ENCODE peak calls at places on chromosomes 13 and 19, in five cellular contexts. G, Y, B, H and N are unnamed samples.

GRCh38 chr19:19006213-19006612 is 27.1 kb downstream of the SUGP2 start:
- DNase-seq in B (no peak), G (no peak), H (no peak), Y (no peak), N (no peak)

GRCh38 chr13:57345526-57345925 is 178.5 kb downstream of the PRR20E start:
- DNase-seq in G (no peak), Y (no peak), H (no peak), B (no peak), N (no peak)

GRCh38 chr19:48739835-48740704 is at the start of gene RASIP1:
- DNase-seq in G (no peak), Y (no peak), B (no peak), H (no peak), N (no peak)

GRCh38 chr13:30477346-30478235 is 11.9 kb upstream of the HMGB1 start:
- DNase-seq in B (no peak), H (no peak), Y (no peak), G (no peak), N (no peak)

GRCh38 chr13:113879017-113879416 is 15.1 kb upstream of the GAS6 start:
- DNase-seq in Y (no peak), G (no peak), H (no peak), B (no peak), N (no peak)

GRCh38 chr19:12757544-12758274 is 6.1 kb downstream of the BEST2 start:
- DNase-seq in G (peak), H (peak), Y (no peak), B (peak), N (peak)

GRCh38 chr19:47824396-47824795 is 2.7 kb downstream of the CRX start:
- DNase-seq in B (no peak), H (no peak), Y (no peak), G (no peak), N (no peak)

GRCh38 chr19:56069642-56070041 is 51.5 kb downstream of the ZNF787 start:
- DNase-seq in G (no peak), Y (no peak), H (no peak), B (no peak), N (no peak)

GRCh38 chr19:1183543-1184172 is 9.6 kb upstream of the SBNO2 start:
- DNase-seq in Y (peak), G (peak), H (no peak), B (peak), N (peak)

GRCh38 chr19:55493052-55493649 is 4.9 kb downstream of the SSC5D start:
- DNase-seq in B (no peak), Y (no peak), G (no peak), H (no peak), N (no peak)

GRCh38 chr19:6730941-6731670 is 6.3 kb downstream of the GPR108 start:
- DNase-seq in B (no peak), H (no peak), Y (no peak), G (peak), N (no peak)

GRCh38 chr13:43232866-43233265 is 209.5 kb downstream of the DNAJC15 start:
- DNase-seq in Y (no peak), B (no peak), H (no peak), G (no peak), N (no peak)

GRCh38 chr13:48873081-48873480 is 102.6 kb upstream of the FNDC3A start:
- DNase-seq in B (no peak), H (no peak), G (no peak), Y (no peak), N (no peak)

GRCh38 chr13:32153056-32153455 is 121.5 kb downstream of the FRY start:
- DNase-seq in H (no peak), Y (no peak), G (no peak), B (no peak), N (no peak)

GRCh38 chr13:21871302-21871862 is 200.5 kb downstream of the FGF9 start:
- DNase-seq in B (no peak), G (no peak), H (no peak), Y (no peak), N (peak)

GRCh38 chr13:72643339-72643989 is 84.0 kb downstream of the MZT1 start:
- DNase-seq in G (peak), H (peak), B (peak), Y (no peak), N (peak)

GRCh38 chr13:112961457-112962369 is 7.3 kb upstream of the MCF2L start:
- DNase-seq in H (no peak), B (no peak), G (no peak), Y (no peak), N (no peak)

GRCh38 chr13:113763254-113763653 is 4.2 kb downstream of the TMEM255B start:
- DNase-seq in G (no peak), Y (no peak), B (no peak), H (no peak), N (no peak)

GRCh38 chr13:113854238-113855011 is 9.5 kb downstream of the GAS6 start:
- DNase-seq in Y (no peak), H (no peak), B (no peak), G (no peak), N (no peak)

GRCh38 chr19:17692566-17692965 is 4.4 kb upstream of the UNC13A start:
- DNase-seq in B (no peak), Y (no peak), H (no peak), G (no peak), N (no peak)

GRCh38 chr13:92843549-92843948 is 383.1 kb upstream of the GPC6 start:
- DNase-seq in G (no peak), H (no peak), Y (no peak), B (no peak), N (no peak)

GRCh38 chr13:31160857-31161582 is 684 bp downstream of the HSPH1 start:
- DNase-seq in Y (peak), B (no peak), G (peak), H (peak), N (peak)

GRCh38 chr19:3618144-3618810 is 8.3 kb downstream of the CACTIN start:
- DNase-seq in G (peak), B (no peak), H (peak), Y (peak), N (no peak)
- TF ChIP-seq ZBTB33 in G (no peak), B (no peak), H (peak), Y (no peak), N (no peak)

DNA sequence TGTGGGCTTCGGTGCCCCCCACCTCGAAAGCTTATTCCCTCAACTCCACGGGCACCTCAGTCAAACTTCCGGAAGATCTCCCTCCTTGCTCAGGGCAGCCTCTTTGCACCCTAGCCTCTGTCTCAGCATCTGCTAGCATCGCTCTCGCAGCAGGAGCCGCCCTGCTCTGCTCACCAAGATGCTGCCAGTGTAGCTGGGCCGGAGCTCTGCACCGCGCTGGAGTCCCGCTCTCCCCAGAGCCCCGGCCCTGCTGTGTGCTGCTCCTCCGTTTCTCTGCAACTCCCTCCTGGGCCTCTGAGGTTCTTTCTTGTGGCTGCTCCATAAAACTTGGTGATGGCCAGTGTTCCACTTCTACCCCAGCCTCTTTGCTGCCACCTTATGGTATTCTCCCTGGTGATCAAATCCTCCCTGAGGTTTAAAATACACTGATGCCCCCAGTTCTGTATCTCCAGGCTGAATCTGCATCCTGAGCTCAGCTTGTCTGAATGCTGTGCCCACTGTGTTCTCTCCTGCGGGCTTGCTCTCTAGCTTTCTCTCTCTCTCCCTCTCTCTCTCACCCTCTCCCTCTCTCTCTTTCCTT is 198.0 kb downstream of the UQCRFS1 start:
- DNase-seq in B (no peak), H (no peak), Y (no peak), G (no peak), N (no peak)
- TF ChIP-seq ZBTB33 in B (no peak), H (no peak), Y (no peak), G (no peak), N (no peak)

DNA sequence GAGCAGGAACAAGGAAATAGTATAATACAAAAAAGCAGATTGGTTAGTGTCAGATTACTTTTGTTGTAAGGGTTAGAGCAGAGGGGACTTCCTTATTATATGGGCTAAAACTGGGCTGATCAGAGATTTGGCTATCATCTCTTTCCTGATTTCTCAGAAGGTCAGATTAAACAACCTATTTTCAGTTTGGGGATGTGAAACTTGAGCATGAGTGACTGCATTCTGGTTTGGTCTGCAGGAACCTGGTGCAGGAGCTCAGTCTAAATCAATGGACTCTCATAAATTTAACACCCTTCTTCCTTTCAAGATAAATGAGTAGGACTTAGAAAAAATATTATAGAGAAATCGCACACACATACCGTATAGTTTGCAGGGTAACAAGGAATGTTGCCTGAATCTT is 12.9 kb upstream of the RFXAP start:
- DNase-seq in B (no peak), Y (no peak), H (no peak), G (no peak), N (no peak)
- TF ChIP-seq ZBTB33 in B (no peak), Y (no peak), H (no peak), G (no peak), N (no peak)

GRCh38 chr19:2235396-2236284 is 489 bp downstream of the PLEKHJ1 start:
- DNase-seq in B (no peak), H (no peak), Y (no peak), G (peak), N (peak)
- TF ChIP-seq ZBTB33 in B (no peak), H (no peak), Y (no peak), G (no peak), N (no peak)

DNA sequence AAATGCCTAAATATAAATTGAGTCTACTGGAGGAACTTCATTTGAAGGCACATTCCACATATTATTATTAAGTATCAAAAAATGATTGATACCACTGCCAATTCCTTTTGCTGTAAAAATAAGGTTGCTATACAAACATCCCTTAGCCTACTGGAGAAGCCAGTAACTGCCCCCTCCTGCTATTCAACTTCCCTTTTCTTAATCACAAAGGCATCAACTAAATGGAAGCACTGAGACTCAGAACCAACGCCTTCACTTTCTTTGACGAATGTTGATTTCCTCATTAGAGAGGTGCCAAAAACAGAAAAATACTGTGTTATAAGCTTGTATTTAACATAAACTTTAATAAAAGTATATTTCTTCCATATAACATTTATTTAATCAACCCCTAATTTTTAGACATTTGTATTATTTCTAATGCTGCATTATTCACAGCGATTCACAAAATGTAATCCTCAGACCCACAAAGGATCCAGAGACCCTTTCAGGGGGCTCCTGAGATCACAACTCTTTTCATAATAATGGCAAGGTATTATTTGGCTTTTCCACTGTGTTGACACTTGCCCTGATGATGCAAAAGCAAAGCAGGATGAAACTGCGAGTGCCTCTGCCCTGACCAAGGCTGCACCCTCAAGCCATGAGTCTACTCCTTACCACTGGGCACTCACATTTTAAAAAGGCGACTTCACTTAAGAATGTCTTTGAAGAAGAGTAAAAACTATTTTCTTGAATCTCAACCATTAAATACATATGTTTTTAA is 11.6 kb downstream of the ELF1 start:
- DNase-seq in G (no peak), B (no peak), H (peak), Y (no peak), N (peak)
- TF ChIP-seq ZBTB33 in G (no peak), B (no peak), H (no peak), Y (no peak), N (no peak)

DNA sequence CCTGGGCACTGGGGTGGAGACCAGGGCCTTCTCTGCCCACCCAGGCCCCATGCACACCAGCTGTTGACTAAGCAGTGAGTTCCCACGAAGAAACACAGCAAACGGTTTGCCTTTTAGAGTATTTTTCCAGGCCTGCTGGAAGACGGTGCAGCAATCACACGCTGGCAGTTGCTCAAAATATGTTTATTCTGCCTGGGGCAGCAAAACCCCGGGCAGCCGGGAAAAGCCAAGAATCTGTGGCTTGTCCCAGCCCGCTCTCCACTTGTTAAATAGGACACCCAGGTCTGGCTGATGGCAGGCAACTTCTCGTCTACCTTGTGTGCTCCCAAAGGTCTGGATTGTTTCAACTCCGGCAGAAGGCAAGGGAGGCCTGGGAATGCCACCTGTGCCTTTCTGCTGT is 40.8 kb downstream of the GGACT start:
- DNase-seq in G (peak), Y (no peak), H (no peak), B (no peak), N (no peak)
- TF ChIP-seq ZBTB33 in G (no peak), Y (no peak), H (no peak), B (no peak), N (no peak)

GRCh38 chr13:95432141-95432540 is 120.4 kb upstream of the CLDN10 start:
- DNase-seq in B (no peak), H (no peak), G (no peak), Y (no peak), N (no peak)
- TF ChIP-seq ZBTB33 in B (no peak), H (no peak), G (no peak), Y (no peak), N (no peak)

DNA sequence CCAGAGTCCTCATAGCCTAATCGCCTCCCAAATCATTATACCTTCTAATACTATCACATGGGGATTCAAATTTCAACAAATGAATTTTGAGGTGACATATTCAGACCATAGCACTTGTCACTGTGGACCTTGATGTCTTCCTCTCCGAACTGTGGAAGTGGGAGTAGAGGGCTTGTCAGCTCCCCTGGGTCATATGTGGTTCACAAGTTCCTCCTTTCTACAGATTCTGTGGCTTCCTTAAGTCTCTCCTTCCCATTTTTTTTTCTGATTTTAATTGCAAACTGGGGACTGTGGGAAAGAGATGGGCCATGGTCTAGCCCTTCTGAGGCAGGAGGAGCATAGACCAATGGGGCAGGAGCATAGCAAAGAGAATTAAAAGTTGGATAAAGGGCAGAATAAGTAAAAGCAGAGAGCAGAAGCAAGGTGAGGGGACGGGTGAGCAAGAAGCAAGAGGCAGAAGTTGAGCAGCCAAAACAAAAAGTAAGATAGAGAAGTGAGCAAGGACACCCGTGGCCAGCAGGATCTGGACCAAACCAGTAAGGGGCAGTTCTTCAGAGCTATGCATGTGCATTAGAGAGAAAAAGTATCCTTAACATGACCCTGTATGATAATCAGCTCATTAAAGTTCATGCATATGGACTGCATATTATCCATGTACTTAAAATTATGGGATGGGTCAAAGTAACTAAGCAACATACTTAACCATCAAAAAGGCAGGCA is 2.6 kb upstream of the SIGLEC7 start:
- DNase-seq in Y (no peak), H (no peak), B (no peak), G (no peak), N (no peak)
- TF ChIP-seq ZBTB33 in Y (no peak), H (no peak), B (no peak), G (no peak), N (no peak)

GRCh38 chr13:44546164-44546563 is 30.0 kb downstream of the TSC22D1 start:
- DNase-seq in B (no peak), H (no peak), G (no peak), Y (no peak), N (no peak)
- TF ChIP-seq ZBTB33 in B (no peak), H (no peak), G (no peak), Y (no peak), N (no peak)

DNA sequence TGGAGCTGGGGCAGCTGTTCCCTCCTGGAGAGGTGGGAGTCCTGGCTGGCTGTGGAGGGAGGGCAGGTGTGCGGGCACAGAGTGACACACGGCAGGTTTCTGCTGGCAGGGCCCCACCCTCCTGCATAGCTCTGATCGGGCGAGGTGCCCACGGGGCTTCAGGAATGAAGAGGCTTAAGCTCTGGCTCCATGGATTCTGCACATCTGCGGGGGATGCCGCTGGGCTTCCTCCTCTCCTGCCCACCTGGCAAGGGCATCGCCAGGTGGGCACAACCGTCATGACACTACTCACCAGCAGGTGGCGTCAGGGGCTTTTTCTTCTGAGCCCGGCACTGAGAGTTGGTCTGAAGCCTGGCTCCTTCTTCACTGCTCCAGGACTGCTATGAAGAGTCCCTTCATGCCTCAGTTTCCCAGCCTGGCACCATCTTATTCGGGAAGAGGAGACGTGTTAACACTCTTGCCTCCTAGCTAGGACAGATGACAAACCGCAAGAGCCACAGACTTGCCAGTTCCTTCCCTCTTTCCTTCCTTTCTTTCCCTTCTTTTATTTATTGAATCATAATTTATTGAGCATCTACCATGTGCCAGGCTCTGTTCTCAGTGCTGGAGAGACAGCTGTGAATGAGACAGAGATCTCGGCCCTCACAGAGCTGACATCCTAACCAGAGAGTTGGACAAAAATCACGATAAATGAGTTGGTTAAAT is 15.2 kb upstream of the PAK4 start:
- DNase-seq in B (peak), Y (no peak), G (peak), H (peak), N (peak)
- TF ChIP-seq ZBTB33 in B (no peak), Y (no peak), G (no peak), H (no peak), N (no peak)